ENCODE peak calls at places on chromosomes 13 and 19, in four cellular contexts. One of them, this sample, is unnamed.

GRCh38 chr19:55449469-55449868 is 6.4 kb upstream of the SHISA7 start:
- DNase-seq in transverse colon: no peak
- DNase-seq in HS-27A: no peak
- DNase-seq in stimulated activated CD4-positive, alpha-beta T cell treated with anti-CD3 and anti-CD28 coated beads, Interleukin-2, amount 100 ng/mL, for 48 hours: no peak
- DNase-seq in this sample: no peak

GRCh38 chr13:35833031-35833430 is 298.2 kb downstream of the DCLK1 start:
- DNase-seq in transverse colon: no peak
- DNase-seq in HS-27A: no peak
- DNase-seq in stimulated activated CD4-positive, alpha-beta T cell treated with anti-CD3 and anti-CD28 coated beads, Interleukin-2, amount 100 ng/mL, for 48 hours: no peak
- DNase-seq in this sample: no peak

GRCh38 chr19:1505012-1505411 is 7.8 kb downstream of the ADAMTSL5 start:
- DNase-seq in transverse colon: no peak
- DNase-seq in HS-27A: no peak
- DNase-seq in stimulated activated CD4-positive, alpha-beta T cell treated with anti-CD3 and anti-CD28 coated beads, Interleukin-2, amount 100 ng/mL, for 48 hours: no peak
- DNase-seq in this sample: no peak

GRCh38 chr13:33355470-33355869 is 69.9 kb upstream of the STARD13 start:
- DNase-seq in transverse colon: no peak
- DNase-seq in HS-27A: no peak
- DNase-seq in stimulated activated CD4-positive, alpha-beta T cell treated with anti-CD3 and anti-CD28 coated beads, Interleukin-2, amount 100 ng/mL, for 48 hours: no peak
- DNase-seq in this sample: no peak

GRCh38 chr19:19403373-19403901 is 2.0 kb upstream of the GATAD2A start:
- DNase-seq in transverse colon: no peak
- DNase-seq in HS-27A: no peak
- DNase-seq in stimulated activated CD4-positive, alpha-beta T cell treated with anti-CD3 and anti-CD28 coated beads, Interleukin-2, amount 100 ng/mL, for 48 hours: no peak
- DNase-seq in this sample: no peak

GRCh38 chr13:89097994-89098393 is 1426.8 kb downstream of the SLITRK5 start:
- DNase-seq in transverse colon: no peak
- DNase-seq in HS-27A: no peak
- DNase-seq in stimulated activated CD4-positive, alpha-beta T cell treated with anti-CD3 and anti-CD28 coated beads, Interleukin-2, amount 100 ng/mL, for 48 hours: no peak
- DNase-seq in this sample: no peak

GRCh38 chr13:67916650-67917049 is 686.5 kb upstream of the PCDH9 start:
- DNase-seq in transverse colon: no peak
- DNase-seq in HS-27A: no peak
- DNase-seq in stimulated activated CD4-positive, alpha-beta T cell treated with anti-CD3 and anti-CD28 coated beads, Interleukin-2, amount 100 ng/mL, for 48 hours: no peak
- DNase-seq in this sample: no peak

GRCh38 chr13:51801631-51802099 is 2.3 kb downstream of the DHRS12 start:
- DNase-seq in transverse colon: peak; percentile 87
- DNase-seq in HS-27A: no peak
- DNase-seq in stimulated activated CD4-positive, alpha-beta T cell treated with anti-CD3 and anti-CD28 coated beads, Interleukin-2, amount 100 ng/mL, for 48 hours: no peak
- DNase-seq in this sample: no peak

GRCh38 chr13:111370147-111370546 is 49.7 kb downstream of the TEX29 start:
- DNase-seq in transverse colon: no peak
- DNase-seq in HS-27A: no peak
- DNase-seq in stimulated activated CD4-positive, alpha-beta T cell treated with anti-CD3 and anti-CD28 coated beads, Interleukin-2, amount 100 ng/mL, for 48 hours: no peak
- DNase-seq in this sample: no peak

GRCh38 chr13:24142886-24143285 is 17.6 kb upstream of the SPATA13 start:
- DNase-seq in transverse colon: no peak
- DNase-seq in HS-27A: no peak
- DNase-seq in stimulated activated CD4-positive, alpha-beta T cell treated with anti-CD3 and anti-CD28 coated beads, Interleukin-2, amount 100 ng/mL, for 48 hours: no peak
- DNase-seq in this sample: no peak

GRCh38 chr13:81540777-81541176 is 1199.9 kb upstream of the SPRY2 start:
- DNase-seq in transverse colon: no peak
- DNase-seq in HS-27A: no peak
- DNase-seq in stimulated activated CD4-positive, alpha-beta T cell treated with anti-CD3 and anti-CD28 coated beads, Interleukin-2, amount 100 ng/mL, for 48 hours: no peak
- DNase-seq in this sample: no peak

GRCh38 chr13:111993701-111994100 is 73.2 kb upstream of the SOX1 start:
- DNase-seq in transverse colon: no peak
- DNase-seq in HS-27A: no peak
- DNase-seq in stimulated activated CD4-positive, alpha-beta T cell treated with anti-CD3 and anti-CD28 coated beads, Interleukin-2, amount 100 ng/mL, for 48 hours: no peak
- DNase-seq in this sample: no peak

This sample was measured in HuH-7.5.